ENCODE peak calls at places on chromosomes 16 and 17, in four cellular contexts. F is IMR-90, M is H1, H is H9. Q is an unnamed sample.

GRCh38 chr16:50210266-50211038 is 55.9 kb upstream of the ADCY7 start:
- DNase-seq in F (peak), M (peak), H (peak), Q (peak)

GRCh38 chr17:19570497-19571151 is 37.0 kb downstream of the SLC47A1 start:
- DNase-seq in F (no peak), M (no peak), H (no peak), Q (no peak)

GRCh38 chr17:56917559-56918296 is 3.9 kb upstream of the TRIM25 start:
- DNase-seq in F (no peak), M (no peak), H (no peak), Q (no peak)

GRCh38 chr17:31319253-31319661 is 2.2 kb downstream of the EVI2A start:
- DNase-seq in F (no peak), M (no peak), H (no peak), Q (no peak)

GRCh38 chr16:56916571-56917403 is 15.2 kb upstream of the HERPUD1 start:
- DNase-seq in F (no peak), M (no peak), H (no peak), Q (no peak)

GRCh38 chr17:21034350-21035235 is 8.2 kb downstream of the USP22 start:
- DNase-seq in F (peak), M (no peak), H (no peak), Q (peak)

GRCh38 chr17:41967141-41967920 is 736 bp downstream of the CNP start:
- DNase-seq in F (no peak), M (peak), H (no peak), Q (peak)

GRCh38 chr17:12773153-12773552 is 16.1 kb upstream of the ARHGAP44 start:
- DNase-seq in F (no peak), M (no peak), H (no peak), Q (no peak)

GRCh38 chr17:43534909-43535308 is 11.2 kb downstream of the ETV4 start:
- DNase-seq in F (no peak), M (no peak), H (no peak), Q (no peak)

GRCh38 chr17:27569257-27569722 is 61.7 kb upstream of the LGALS9 start:
- DNase-seq in F (peak), M (peak), H (peak), Q (peak)

GRCh38 chr16:10828851-10829331 is 10.3 kb upstream of the TVP23A start:
- DNase-seq in F (peak), M (peak), H (no peak), Q (no peak)

GRCh38 chr16:56807011-56807675 is 57.9 kb upstream of the SLC12A3 start:
- DNase-seq in F (peak), M (no peak), H (no peak), Q (peak)

GRCh38 chr17:16944334-16945140 is 27.4 kb downstream of the TNFRSF13B start:
- DNase-seq in F (no peak), M (peak), H (peak), Q (no peak)

GRCh38 chr17:62793919-62794665 is 14.0 kb downstream of the MARCHF10 start:
- DNase-seq in F (no peak), M (no peak), H (no peak), Q (no peak)

GRCh38 chr16:25198021-25198420 is 18.7 kb upstream of the AQP8 start:
- DNase-seq in F (peak), M (no peak), H (no peak), Q (no peak)

GRCh38 chr16:30775381-30776099 is 11.5 kb downstream of the ZNF629 start:
- DNase-seq in F (peak), M (peak), H (peak), Q (peak)

DNA sequence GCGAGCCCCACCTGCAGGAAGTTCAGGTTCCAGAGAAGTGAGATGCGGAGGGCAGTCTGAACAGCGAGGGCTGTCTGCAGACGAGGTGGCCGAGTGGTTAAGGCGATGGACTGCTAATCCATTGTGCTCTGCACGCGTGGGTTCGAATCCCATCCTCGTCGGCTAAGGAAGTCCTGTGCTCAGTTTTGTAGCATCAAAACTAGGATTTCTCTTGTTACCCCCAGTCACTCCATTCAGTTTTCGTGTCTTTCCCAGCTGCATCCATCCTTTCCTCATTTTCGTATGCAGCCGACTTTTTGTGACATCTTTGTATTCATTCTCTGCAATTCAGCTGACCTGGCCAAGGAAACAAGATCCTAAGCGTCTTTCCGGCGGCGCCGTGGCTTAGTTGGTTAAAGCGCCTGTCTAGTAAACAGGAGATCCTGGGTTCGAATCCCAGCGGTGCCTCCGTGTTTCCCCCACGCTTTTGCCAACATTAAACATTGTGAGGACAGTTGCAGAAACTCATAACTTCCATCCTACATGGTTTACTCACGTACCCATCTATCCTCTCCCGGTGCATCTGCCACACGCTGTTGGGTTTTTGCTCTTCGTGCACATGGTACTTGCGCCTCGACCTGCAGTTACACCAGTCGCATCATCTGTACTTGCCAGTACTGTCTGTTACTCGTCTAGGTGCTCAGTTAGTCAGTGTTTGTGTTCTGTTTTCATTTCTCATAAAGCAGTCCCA is 3.0 kb downstream of the BORCS6 start:
- DNase-seq in F (peak), M (peak), H (peak), Q (peak)
- H4K5ac ChIP-seq in F (peak), M (peak), H (no peak), Q (no peak)

DNA sequence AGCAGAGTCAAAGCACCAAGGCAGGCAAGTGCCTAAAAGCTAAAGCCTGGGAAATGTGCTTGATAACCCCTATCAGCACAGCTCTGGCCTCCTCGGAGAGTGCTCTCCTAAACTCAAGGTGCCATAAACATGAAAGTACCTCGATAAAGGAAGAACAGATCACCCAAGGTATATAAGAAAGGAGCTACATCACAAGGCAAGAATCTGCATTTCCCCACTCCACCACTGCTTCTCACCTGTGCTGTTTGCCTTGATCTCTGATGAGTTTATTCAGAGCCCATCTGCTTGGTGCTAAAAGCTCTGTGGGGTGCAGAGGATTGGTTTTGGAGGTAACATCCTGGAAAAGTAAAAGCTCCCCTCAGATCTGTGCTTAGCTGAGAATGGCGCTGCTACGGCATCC is 449.5 kb upstream of the CDH5 start:
- DNase-seq in F (no peak), M (no peak), H (peak), Q (peak)
- H4K5ac ChIP-seq in F (no peak), M (no peak), H (no peak), Q (no peak)

GRCh38 chr16:12573300-12573699 is 230.4 kb downstream of the CPPED1 start:
- DNase-seq in F (no peak), M (no peak), H (no peak), Q (no peak)
- H4K5ac ChIP-seq in F (no peak), M (no peak), H (no peak), Q (no peak)

DNA sequence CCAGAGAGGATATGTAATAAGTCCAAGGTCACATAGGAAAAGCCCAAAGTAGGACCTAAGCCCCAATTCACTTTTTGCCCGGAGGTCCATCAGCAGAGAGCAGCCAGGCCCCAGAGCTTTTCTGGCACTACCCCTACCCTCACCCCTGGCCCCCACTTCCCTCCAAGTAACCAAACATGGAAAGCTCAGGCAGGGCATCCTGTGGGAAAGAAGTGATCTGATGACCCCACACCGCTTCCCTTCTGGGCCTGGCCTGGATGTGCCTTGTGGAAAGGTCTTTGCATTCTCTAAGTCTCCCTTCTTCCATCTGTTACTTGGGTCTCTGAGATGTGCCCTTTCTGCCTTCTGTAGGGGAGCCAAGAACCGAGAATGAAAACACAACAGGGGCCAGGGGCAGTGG is 136.9 kb downstream of the TMEM132E start:
- DNase-seq in F (no peak), M (no peak), H (peak), Q (no peak)
- H4K5ac ChIP-seq in F (no peak), M (no peak), H (no peak), Q (no peak)

DNA sequence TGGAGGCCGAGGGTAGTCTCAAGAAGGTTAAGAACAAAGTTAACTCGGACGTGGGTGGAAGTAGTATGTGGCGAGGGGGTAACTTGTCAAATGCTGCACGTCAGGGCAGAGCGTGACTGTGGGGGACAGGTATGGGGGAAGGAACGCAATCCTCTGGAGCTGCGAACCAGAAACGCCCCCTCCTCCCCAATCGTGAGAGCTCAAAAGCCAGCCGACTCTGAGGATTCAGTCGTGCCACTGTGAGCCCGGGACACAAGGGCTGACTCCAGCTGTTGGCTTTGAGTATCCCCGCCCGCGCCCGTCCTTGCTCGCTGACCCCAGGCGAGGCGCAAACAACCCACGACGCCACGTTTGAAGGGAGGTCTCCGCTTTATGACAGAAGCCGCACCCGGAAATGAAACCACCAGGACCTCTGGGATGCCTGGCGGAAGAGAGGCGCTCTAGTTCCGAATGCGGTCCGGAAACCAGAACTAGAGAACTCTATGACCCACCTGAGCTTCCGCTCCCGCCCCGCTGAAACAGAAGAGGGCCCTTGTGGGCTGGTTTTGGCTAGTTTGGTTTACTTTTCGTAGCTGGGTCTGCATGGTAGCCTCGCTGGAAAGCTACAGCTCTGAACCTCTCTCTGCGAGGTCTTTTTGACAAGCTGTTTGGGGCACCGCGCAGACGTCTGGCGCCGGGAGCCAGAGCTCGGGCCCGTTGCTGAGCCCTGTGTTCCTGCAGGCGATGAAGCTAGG is at the start of gene PEX12:
- DNase-seq in F (peak), M (peak), H (peak), Q (peak)
- H4K5ac ChIP-seq in F (peak), M (peak), H (peak), Q (peak)

GRCh38 chr16:55641430-55642056 is 14.2 kb upstream of the SLC6A2 start:
- DNase-seq in F (peak), M (no peak), H (peak), Q (no peak)
- H4K5ac ChIP-seq in F (no peak), M (no peak), H (no peak), Q (no peak)

DNA sequence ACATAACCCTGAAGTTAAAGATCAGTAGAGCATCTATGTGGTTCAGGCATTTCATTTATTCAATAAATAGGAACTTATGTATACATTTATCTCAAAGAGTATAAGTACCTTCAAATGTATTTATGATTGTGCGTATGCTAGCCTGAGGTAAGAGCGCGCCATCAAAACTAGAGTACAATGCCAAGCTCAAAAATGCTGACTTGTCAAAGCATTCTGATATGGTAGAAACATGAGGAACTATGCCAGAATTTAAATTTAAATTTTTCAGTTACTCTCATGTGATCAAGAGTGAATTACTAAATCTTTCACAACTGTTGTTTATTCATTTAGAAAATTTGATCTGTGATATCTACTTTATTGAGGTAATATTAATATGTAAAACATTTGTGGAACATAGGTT is 225.5 kb upstream of the CDH8 start:
- DNase-seq in F (no peak), M (no peak), H (no peak), Q (no peak)
- H4K5ac ChIP-seq in F (no peak), M (no peak), H (no peak), Q (no peak)

GRCh38 chr17:72590382-72590781 is 469.6 kb downstream of the SOX9 start:
- DNase-seq in F (peak), M (no peak), H (no peak), Q (no peak)

GRCh38 chr17:72587156-72587555 is 466.3 kb downstream of the SOX9 start:
- DNase-seq in F (no peak), M (no peak), H (no peak), Q (no peak)

GRCh38 chr17:72587773-72588511 is 467.1 kb downstream of the SOX9 start:
- DNase-seq in F (peak), M (no peak), H (no peak), Q (no peak)

GRCh38 chr17:72588561-72588960 is 467.7 kb downstream of the SOX9 start:
- DNase-seq in F (no peak), M (no peak), H (no peak), Q (no peak)

DNA sequence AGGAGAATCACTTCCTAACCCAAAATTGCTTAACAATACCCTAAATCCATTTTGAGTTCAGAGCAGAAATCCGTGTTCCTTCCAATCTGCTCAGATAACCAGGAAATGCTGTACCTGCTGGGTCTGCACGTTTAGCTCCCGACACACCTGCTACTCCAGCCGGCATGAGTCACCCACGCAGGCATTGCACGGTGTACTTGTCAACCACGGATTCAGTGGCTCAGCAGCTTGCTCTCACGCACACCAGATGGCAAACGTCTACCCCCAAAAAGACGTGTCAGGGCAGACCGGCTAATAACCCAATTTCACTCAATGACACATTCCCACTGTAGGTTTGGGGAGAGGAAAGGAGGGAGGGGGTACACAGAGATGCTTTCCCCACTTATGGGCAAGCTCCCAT is 468.1 kb downstream of the SOX9 start:
- DNase-seq in F (peak), M (no peak), H (no peak), Q (no peak)
- H4K5ac ChIP-seq in F (peak), M (no peak), H (no peak), Q (no peak)